ENCODE peak calls at places on chromosomes 16 and 17, in eight cellular contexts. One of them, this sample, is unnamed.

GRCh38 chr17:32333187-32333586 is 8.8 kb downstream of the C17orf75 start:
- DNase-seq in K562: no peak
- DNase-seq in endothelial cell of umbilical vein: no peak
- DNase-seq in Peyer's patch: no peak
- DNase-seq in tibial artery: no peak
- DNase-seq in heart left ventricle: no peak
- DNase-seq in CD8-positive, alpha-beta T cell: no peak
- DNase-seq in tibial nerve: no peak
- DNase-seq in this sample: peak; percentile 15

GRCh38 chr17:17888821-17889220 is 52.0 kb upstream of the SREBF1 start:
- DNase-seq in tibial nerve: no peak
- DNase-seq in heart left ventricle: no peak
- DNase-seq in Peyer's patch: no peak
- DNase-seq in endothelial cell of umbilical vein: no peak
- DNase-seq in tibial artery: no peak
- DNase-seq in K562: no peak
- DNase-seq in CD8-positive, alpha-beta T cell: no peak
- DNase-seq in this sample: no peak

GRCh38 chr17:30130121-30130520 is 13.5 kb downstream of the NSRP1 start:
- DNase-seq in tibial artery: no peak
- DNase-seq in heart left ventricle: no peak
- DNase-seq in Peyer's patch: no peak
- DNase-seq in tibial nerve: no peak
- DNase-seq in CD8-positive, alpha-beta T cell: no peak
- DNase-seq in endothelial cell of umbilical vein: no peak
- DNase-seq in K562: no peak
- DNase-seq in this sample: no peak

GRCh38 chr17:62805234-62805633 is 2.9 kb downstream of the MARCHF10 start:
- DNase-seq in Peyer's patch: no peak
- DNase-seq in heart left ventricle: no peak
- DNase-seq in tibial nerve: no peak
- DNase-seq in tibial artery: no peak
- DNase-seq in CD8-positive, alpha-beta T cell: no peak
- DNase-seq in K562: no peak
- DNase-seq in endothelial cell of umbilical vein: no peak
- DNase-seq in this sample: no peak

GRCh38 chr17:75450270-75450669 is 6.2 kb upstream of the TMEM94 start:
- DNase-seq in heart left ventricle: no peak
- DNase-seq in K562: no peak
- DNase-seq in CD8-positive, alpha-beta T cell: no peak
- DNase-seq in tibial artery: no peak
- DNase-seq in endothelial cell of umbilical vein: no peak
- DNase-seq in Peyer's patch: no peak
- DNase-seq in tibial nerve: no peak
- DNase-seq in this sample: no peak

GRCh38 chr17:60356947-60357346 is 35.0 kb downstream of the USP32 start:
- DNase-seq in Peyer's patch: no peak
- DNase-seq in endothelial cell of umbilical vein: no peak
- DNase-seq in tibial artery: peak; percentile 33
- DNase-seq in heart left ventricle: no peak
- DNase-seq in CD8-positive, alpha-beta T cell: no peak
- DNase-seq in tibial nerve: no peak
- DNase-seq in K562: no peak
- DNase-seq in this sample: no peak

GRCh38 chr17:15742921-15743320 is 10.8 kb downstream of the TBC1D26 start:
- DNase-seq in CD8-positive, alpha-beta T cell: no peak
- DNase-seq in endothelial cell of umbilical vein: no peak
- DNase-seq in Peyer's patch: no peak
- DNase-seq in K562: no peak
- DNase-seq in tibial nerve: no peak
- DNase-seq in tibial artery: no peak
- DNase-seq in heart left ventricle: no peak
- DNase-seq in this sample: no peak

GRCh38 chr16:30649725-30650368 is 913 bp upstream of the PRR14 start:
- DNase-seq in K562: no peak
- DNase-seq in endothelial cell of umbilical vein: no peak
- DNase-seq in tibial nerve: peak; percentile 27
- DNase-seq in tibial artery: peak; percentile 44
- DNase-seq in Peyer's patch: no peak
- DNase-seq in CD8-positive, alpha-beta T cell: no peak
- DNase-seq in heart left ventricle: no peak
- DNase-seq in this sample: peak; percentile 70

GRCh38 chr16:55392701-55393100 is 68.7 kb downstream of the IRX6 start:
- DNase-seq in tibial artery: no peak
- DNase-seq in Peyer's patch: no peak
- DNase-seq in CD8-positive, alpha-beta T cell: no peak
- DNase-seq in tibial nerve: no peak
- DNase-seq in endothelial cell of umbilical vein: no peak
- DNase-seq in K562: no peak
- DNase-seq in heart left ventricle: no peak
- DNase-seq in this sample: no peak

GRCh38 chr17:29807520-29808361 is 122.3 kb downstream of the SSH2 start:
- DNase-seq in tibial nerve: peak; percentile 51
- DNase-seq in K562: peak; percentile 64
- DNase-seq in tibial artery: peak; percentile 64
- DNase-seq in endothelial cell of umbilical vein: peak; percentile 67
- DNase-seq in Peyer's patch: peak; percentile 88
- DNase-seq in heart left ventricle: peak; percentile 59
- DNase-seq in CD8-positive, alpha-beta T cell: peak; percentile 58
- DNase-seq in this sample: no peak

GRCh38 chr17:66619196-66619595 is 215.7 kb upstream of the CACNG5 start:
- DNase-seq in K562: no peak
- DNase-seq in CD8-positive, alpha-beta T cell: no peak
- DNase-seq in tibial artery: no peak
- DNase-seq in heart left ventricle: no peak
- DNase-seq in tibial nerve: no peak
- DNase-seq in Peyer's patch: no peak
- DNase-seq in endothelial cell of umbilical vein: no peak
- DNase-seq in this sample: no peak

GRCh38 chr17:60169921-60170817 is 20.4 kb downstream of the CA4 start:
- DNase-seq in heart left ventricle: peak; percentile 78
- DNase-seq in CD8-positive, alpha-beta T cell: no peak
- DNase-seq in tibial artery: no peak
- DNase-seq in Peyer's patch: peak; percentile 86
- DNase-seq in endothelial cell of umbilical vein: peak; percentile 94
- DNase-seq in K562: peak; percentile 8
- DNase-seq in tibial nerve: no peak
- DNase-seq in this sample: no peak

GRCh38 chr16:72834499-72834898 is 213.4 kb downstream of the ZFHX3 start:
- DNase-seq in endothelial cell of umbilical vein: no peak
- DNase-seq in K562: no peak
- DNase-seq in tibial nerve: no peak
- DNase-seq in Peyer's patch: no peak
- DNase-seq in tibial artery: no peak
- DNase-seq in heart left ventricle: no peak
- DNase-seq in CD8-positive, alpha-beta T cell: no peak
- DNase-seq in this sample: no peak

GRCh38 chr16:72835041-72835440 is 212.9 kb downstream of the ZFHX3 start:
- DNase-seq in CD8-positive, alpha-beta T cell: no peak
- DNase-seq in heart left ventricle: no peak
- DNase-seq in Peyer's patch: no peak
- DNase-seq in K562: no peak
- DNase-seq in endothelial cell of umbilical vein: no peak
- DNase-seq in tibial nerve: no peak
- DNase-seq in tibial artery: no peak
- DNase-seq in this sample: no peak

GRCh38 chr16:72832640-72833039 is 215.3 kb downstream of the ZFHX3 start:
- DNase-seq in Peyer's patch: peak; percentile 90
- DNase-seq in heart left ventricle: peak; percentile 81
- DNase-seq in CD8-positive, alpha-beta T cell: peak; percentile 54
- DNase-seq in K562: peak; percentile 81
- DNase-seq in tibial artery: peak; percentile 86
- DNase-seq in endothelial cell of umbilical vein: peak; percentile 78
- DNase-seq in tibial nerve: peak; percentile 82
- DNase-seq in this sample: peak; percentile 26

GRCh38 chr16:72833969-72834368 is 214.0 kb downstream of the ZFHX3 start:
- DNase-seq in Peyer's patch: no peak
- DNase-seq in CD8-positive, alpha-beta T cell: no peak
- DNase-seq in heart left ventricle: no peak
- DNase-seq in tibial nerve: no peak
- DNase-seq in tibial artery: no peak
- DNase-seq in K562: no peak
- DNase-seq in endothelial cell of umbilical vein: no peak
- DNase-seq in this sample: no peak

DNA sequence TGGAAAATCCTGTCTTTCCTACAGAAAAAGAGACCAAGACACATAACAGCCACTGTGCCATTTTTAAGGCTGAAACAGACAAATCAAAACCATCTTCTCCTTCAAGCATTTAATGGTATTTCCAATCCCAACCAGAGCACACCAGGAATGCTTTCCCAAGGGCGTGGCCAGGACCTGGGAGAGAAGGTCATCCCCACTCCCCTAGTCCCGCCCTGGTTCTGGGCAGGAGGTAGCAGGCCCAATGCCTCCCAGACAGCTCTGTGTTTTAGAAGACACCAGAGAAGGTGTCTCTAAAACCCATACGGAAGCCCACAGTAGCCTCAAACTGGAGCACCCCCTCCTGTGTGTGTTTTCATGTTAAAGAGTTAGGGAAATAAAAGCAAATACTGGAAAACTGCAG is 214.4 kb downstream of the ZFHX3 start:
- DNase-seq in heart left ventricle: no peak
- DNase-seq in tibial nerve: no peak
- DNase-seq in Peyer's patch: no peak
- DNase-seq in CD8-positive, alpha-beta T cell: no peak
- DNase-seq in endothelial cell of umbilical vein: no peak
- DNase-seq in tibial artery: no peak
- DNase-seq in K562: no peak
- DNase-seq in this sample: no peak
- H3K9me3 ChIP-seq in heart left ventricle: no peaks in the 10 kb centered on the region
- H3K9me3 ChIP-seq in tibial nerve: no peaks in the 10 kb centered on the region
- H3K9me3 ChIP-seq in Peyer's patch: no peaks in the 10 kb centered on the region
- H3K9me3 ChIP-seq in CD8-positive, alpha-beta T cell: no peaks in the 10 kb centered on the region
- H3K9me3 ChIP-seq in endothelial cell of umbilical vein: no peaks in the 10 kb centered on the region
- H3K9me3 ChIP-seq in tibial artery: no peaks in the 10 kb centered on the region
- H3K9me3 ChIP-seq in K562: no peaks in the 10 kb centered on the region
- H3K9me3 ChIP-seq in this sample: no peaks in the 10 kb centered on the region

GRCh38 chr17:50477976-50478375 is 684 bp upstream of the RSAD1 start:
- DNase-seq in K562: no peak
- DNase-seq in CD8-positive, alpha-beta T cell: no peak
- DNase-seq in tibial artery: no peak
- DNase-seq in heart left ventricle: no peak
- DNase-seq in endothelial cell of umbilical vein: no peak
- DNase-seq in Peyer's patch: no peak
- DNase-seq in tibial nerve: no peak
- DNase-seq in this sample: no peak
- H3K4me3 ChIP-seq in K562: peak overlapping the region; percentile 80
- H3K4me3 ChIP-seq in CD8-positive, alpha-beta T cell: peak overlapping the region; percentile 88
- H3K4me3 ChIP-seq in tibial artery: peak overlapping the region; percentile 80
- H3K4me3 ChIP-seq in heart left ventricle: no peak overlapping the region
- H3K4me3 ChIP-seq in endothelial cell of umbilical vein: no peak overlapping the region
- H3K4me3 ChIP-seq in Peyer's patch: peak overlapping the region; percentile 72
- H3K4me3 ChIP-seq in tibial nerve: peak overlapping the region; percentile 82
- H3K4me3 ChIP-seq in this sample: peak overlapping the region; percentile 68

GRCh38 chr17:46181940-46182339 is 11.3 kb downstream of the KANSL1 start:
- DNase-seq in tibial artery: no peak
- DNase-seq in heart left ventricle: no peak
- DNase-seq in Peyer's patch: no peak
- DNase-seq in K562: no peak
- DNase-seq in endothelial cell of umbilical vein: no peak
- DNase-seq in tibial nerve: no peak
- DNase-seq in CD8-positive, alpha-beta T cell: no peak
- DNase-seq in this sample: no peak

GRCh38 chr17:46178550-46179198 is 14.6 kb downstream of the KANSL1 start:
- DNase-seq in Peyer's patch: no peak
- DNase-seq in CD8-positive, alpha-beta T cell: no peak
- DNase-seq in K562: no peak
- DNase-seq in tibial nerve: no peak
- DNase-seq in endothelial cell of umbilical vein: no peak
- DNase-seq in heart left ventricle: no peak
- DNase-seq in tibial artery: no peak
- DNase-seq in this sample: no peak

GRCh38 chr17:46176975-46177374 is 16.3 kb downstream of the KANSL1 start:
- DNase-seq in Peyer's patch: no peak
- DNase-seq in endothelial cell of umbilical vein: no peak
- DNase-seq in K562: no peak
- DNase-seq in CD8-positive, alpha-beta T cell: no peak
- DNase-seq in tibial nerve: no peak
- DNase-seq in tibial artery: no peak
- DNase-seq in heart left ventricle: no peak
- DNase-seq in this sample: no peak

GRCh38 chr17:46180895-46181279 is 12.3 kb downstream of the KANSL1 start:
- DNase-seq in tibial nerve: no peak
- DNase-seq in tibial artery: no peak
- DNase-seq in Peyer's patch: no peak
- DNase-seq in K562: no peak
- DNase-seq in heart left ventricle: no peak
- DNase-seq in CD8-positive, alpha-beta T cell: no peak
- DNase-seq in endothelial cell of umbilical vein: no peak
- DNase-seq in this sample: no peak

DNA sequence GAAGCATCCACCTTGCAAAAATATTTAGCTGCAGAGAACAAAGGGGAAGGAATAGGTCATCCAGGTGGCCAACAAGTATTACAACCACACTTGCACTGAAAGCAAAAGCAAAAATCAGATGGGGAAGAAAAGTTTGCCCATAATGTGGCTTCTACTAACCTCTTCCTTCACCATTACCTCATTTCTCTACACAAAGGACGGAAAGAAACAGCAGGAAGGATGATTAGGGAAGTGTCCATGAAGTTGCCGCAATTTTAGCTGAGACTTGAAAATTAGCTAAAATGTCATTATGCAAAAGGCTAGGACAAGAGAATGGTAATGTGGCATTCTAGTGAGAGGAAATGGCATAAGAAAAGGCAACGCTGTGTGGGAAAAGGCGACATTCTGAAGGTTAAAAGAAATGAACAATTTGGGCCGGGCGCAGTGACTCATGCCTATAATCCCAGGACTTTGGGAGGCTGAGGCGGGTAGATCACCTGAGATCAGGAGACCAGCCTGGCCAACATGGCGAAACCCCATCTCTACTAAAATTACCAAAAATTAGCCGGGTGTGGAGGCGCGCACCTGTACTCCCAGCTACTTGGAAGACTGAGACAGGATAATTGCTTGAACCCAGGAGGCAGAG is 13.7 kb downstream of the KANSL1 start:
- DNase-seq in heart left ventricle: no peak
- DNase-seq in tibial nerve: no peak
- DNase-seq in CD8-positive, alpha-beta T cell: no peak
- DNase-seq in Peyer's patch: no peak
- DNase-seq in endothelial cell of umbilical vein: no peak
- DNase-seq in tibial artery: no peak
- DNase-seq in K562: no peak
- DNase-seq in this sample: no peak
- TF ChIP-seq CTCF in heart left ventricle: no peak
- TF ChIP-seq CTCF in tibial nerve: no peak
- TF ChIP-seq CTCF in CD8-positive, alpha-beta T cell: no peak
- TF ChIP-seq CTCF in Peyer's patch: no peak
- TF ChIP-seq CTCF in endothelial cell of umbilical vein: no peak
- TF ChIP-seq CTCF in tibial artery: no peak
- TF ChIP-seq CTCF in K562: no peak
- TF ChIP-seq CTCF in this sample: no peak

DNA sequence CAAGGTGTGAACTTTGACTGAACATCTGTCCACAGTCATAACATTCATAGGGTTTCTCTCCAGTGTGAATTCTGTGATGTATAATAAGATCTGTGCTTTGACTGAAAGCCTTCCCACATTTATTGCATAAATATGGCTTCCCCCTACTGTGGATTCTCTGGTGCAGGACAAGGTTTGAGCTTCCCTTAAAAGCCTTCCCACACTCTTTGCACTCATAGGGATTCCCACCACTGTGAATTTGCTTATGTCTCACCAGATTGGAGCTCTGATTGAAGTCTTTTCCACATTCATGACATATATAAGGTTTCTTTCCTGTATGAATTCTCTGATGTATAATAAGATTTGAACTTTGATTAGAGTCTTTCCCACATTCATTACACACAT is 8.3 kb downstream of the ZNF594 start:
- DNase-seq in heart left ventricle: no peak
- DNase-seq in CD8-positive, alpha-beta T cell: no peak
- DNase-seq in K562: no peak
- DNase-seq in endothelial cell of umbilical vein: no peak
- DNase-seq in tibial artery: no peak
- DNase-seq in tibial nerve: no peak
- DNase-seq in Peyer's patch: no peak
- DNase-seq in this sample: no peak
- H3K9me3 ChIP-seq in heart left ventricle: peaks cover 100% of the 10 kb centered on the region
- H3K9me3 ChIP-seq in CD8-positive, alpha-beta T cell: peaks cover 41% of the 10 kb centered on the region
- H3K9me3 ChIP-seq in K562: peaks cover 27% of the 10 kb centered on the region
- H3K9me3 ChIP-seq in endothelial cell of umbilical vein: peaks cover 34% of the 10 kb centered on the region
- H3K9me3 ChIP-seq in tibial artery: peaks cover 93% of the 10 kb centered on the region
- H3K9me3 ChIP-seq in tibial nerve: peaks cover 100% of the 10 kb centered on the region
- H3K9me3 ChIP-seq in Peyer's patch: peaks cover 10% of the 10 kb centered on the region
- H3K9me3 ChIP-seq in this sample: peaks cover 100% of the 10 kb centered on the region

This sample was measured in ascending aorta.